ENCODE peak calls at places on chromosomes 7 and 10, in seven cellular contexts. Z is choroid plexus epithelial cell; H is stomach; F is esophagus squamous epithelium; U is effector memory CD4-positive, alpha-beta T cell; E is fibroblast of mammary gland; Q is cardiac muscle cell. W is an unnamed sample.

GRCh38 chr10:112475565-112476233 is 28.7 kb downstream of the VTI1A start:
- DNase-seq in U (no peak), E (peak; percentile 33), H (no peak), Q (peak; percentile 17), F (no peak), Z (peak; percentile 39), W (peak; percentile 42)

GRCh38 chr7:99362801-99363200 is 11.7 kb upstream of the ARPC1B start:
- DNase-seq in Z (peak; percentile 83), U (no peak), H (no peak), Q (peak; percentile 73), E (peak; percentile 91), F (no peak), W (peak; percentile 64)

GRCh38 chr10:3106908-3107425 is 39.6 kb downstream of the PFKP start:
- DNase-seq in F (no peak), U (no peak), H (no peak), Z (peak; percentile 58), E (no peak), Q (peak; percentile 32), W (peak; percentile 52)

GRCh38 chr7:123979876-123980275 is 53.0 kb downstream of the TMEM229A start:
- DNase-seq in E (peak; percentile 7), Z (peak; percentile 81), U (no peak), F (no peak), Q (peak; percentile 85), H (no peak), W (peak; percentile 69)

GRCh38 chr10:124916098-124916584 is 25.8 kb upstream of the ZRANB1 start:
- DNase-seq in Q (peak; percentile 38), U (no peak), E (peak; percentile 40), F (no peak), H (no peak), Z (peak; percentile 41), W (peak; percentile 33)

GRCh38 chr7:74502216-74502891 is 48.6 kb downstream of the GTF2IRD1 start:
- DNase-seq in Z (no peak), E (peak; percentile 11), F (no peak), U (no peak), Q (no peak), H (peak; percentile 82), W (no peak)

GRCh38 chr7:20647908-20648776 is 32.7 kb downstream of the ABCB5 start:
- DNase-seq in H (no peak), E (peak; percentile 14), Q (peak; percentile 29), Z (peak; percentile 31), F (no peak), U (no peak), W (peak; percentile 40)

GRCh38 chr10:131251146-131251541 is 60.4 kb downstream of the TCERG1L start:
- DNase-seq in U (no peak), H (no peak), Z (no peak), Q (no peak), E (no peak), F (no peak), W (no peak)

GRCh38 chr10:48463318-48464003 is 141.4 kb downstream of the ARHGAP22 start:
- DNase-seq in E (no peak), Z (peak; percentile 19), H (peak; percentile 19), F (no peak), U (no peak), Q (no peak), W (no peak)

GRCh38 chr7:22150221-22150620 is 204.5 kb upstream of the CDCA7L start:
- DNase-seq in E (peak; percentile 41), U (no peak), F (no peak), Q (peak; percentile 33), H (no peak), Z (peak; percentile 70), W (peak; percentile 37)

GRCh38 chr10:77091745-77092144 is 545.9 kb downstream of the KCNMA1 start:
- DNase-seq in H (no peak), U (no peak), Z (no peak), F (no peak), Q (no peak), E (no peak), W (no peak)

GRCh38 chr10:43322321-43322720 is 49.1 kb upstream of the FXYD4 start:
- DNase-seq in Z (no peak), U (no peak), Q (no peak), E (no peak), H (peak; percentile 43), F (no peak), W (no peak)

GRCh38 chr7:76364198-76364584 is 5.4 kb upstream of the YWHAG start:
- DNase-seq in H (no peak), F (no peak), Q (peak; percentile 78), U (no peak), E (peak; percentile 88), Z (peak; percentile 77), W (peak; percentile 77)

GRCh38 chr7:49398730-49399129 is 374.7 kb upstream of the VWC2 start:
- DNase-seq in Q (peak; percentile 28), Z (no peak), U (no peak), H (no peak), F (no peak), E (peak; percentile 54), W (peak; percentile 0)

GRCh38 chr7:155741805-155742204 is 70.5 kb downstream of the SHH start:
- DNase-seq in Z (no peak), F (no peak), U (no peak), E (no peak), H (peak; percentile 46), Q (no peak), W (no peak)

GRCh38 chr7:2100278-2101205 is 132.2 kb downstream of the MAD1L1 start:
- DNase-seq in Q (no peak), H (no peak), E (no peak), Z (no peak), U (no peak), F (no peak), W (no peak)

GRCh38 chr10:99740261-99740660 is 8.2 kb downstream of the CUTC start:
- DNase-seq in F (no peak), Q (no peak), H (no peak), E (no peak), U (no peak), Z (no peak), W (no peak)

GRCh38 chr10:27801171-27801785 is 55.7 kb upstream of the MKX start:
- DNase-seq in Z (no peak), U (no peak), F (no peak), E (no peak), Q (no peak), H (no peak), W (no peak)

GRCh38 chr10:102310356-102311024 is 65.2 kb downstream of the GBF1 start:
- DNase-seq in F (no peak), H (no peak), E (peak; percentile 40), Z (peak; percentile 74), U (no peak), Q (peak; percentile 67), W (peak; percentile 63)

GRCh38 chr10:67046507-67046906 is 120.7 kb downstream of the LRRTM3 start:
- DNase-seq in F (no peak), Q (no peak), H (no peak), E (no peak), Z (no peak), U (no peak), W (no peak)

GRCh38 chr7:44107961-44108767 is 4.0 kb downstream of the AEBP1 start:
- DNase-seq in E (no peak), Z (no peak), Q (no peak), F (no peak), H (no peak), U (no peak), W (no peak)

GRCh38 chr7:158760445-158760764 is 55.8 kb upstream of the NCAPG2 start:
- DNase-seq in F (no peak), H (no peak), U (no peak), Q (no peak), E (no peak), Z (no peak), W (no peak)

GRCh38 chr7:28847681-28848080 is 110.4 kb downstream of the TRIL start:
- DNase-seq in Z (no peak), E (no peak), Q (no peak), H (no peak), U (no peak), F (no peak), W (no peak)

GRCh38 chr10:26781797-26782196 is 79.0 kb downstream of the ABI1 start:
- DNase-seq in E (peak; percentile 66), U (no peak), H (no peak), F (no peak), Q (no peak), Z (no peak), W (no peak)

GRCh38 chr10:23157691-23158369 is 34.3 kb upstream of the PTF1A start:
- DNase-seq in U (no peak), E (peak; percentile 57), Q (peak; percentile 64), Z (peak; percentile 71), H (no peak), F (no peak), W (peak; percentile 55)

GRCh38 chr7:112982441-112983063 is 104.1 kb downstream of the GPR85 start:
- DNase-seq in Z (no peak), H (no peak), F (no peak), U (no peak), Q (no peak), E (no peak), W (no peak)

GRCh38 chr7:137682596-137682995 is 164.2 kb downstream of the DGKI start:
- DNase-seq in F (no peak), H (no peak), E (peak; percentile 87), Q (peak; percentile 58), U (no peak), Z (peak; percentile 35), W (peak; percentile 79)

GRCh38 chr10:108005627-108006026 is 841.1 kb upstream of the SORCS1 start:
- DNase-seq in Z (no peak), E (no peak), Q (no peak), F (no peak), H (no peak), U (no peak), W (no peak)

GRCh38 chr7:114934074-114934473 is 12.2 kb downstream of the MDFIC start:
- DNase-seq in H (no peak), U (no peak), Z (no peak), E (no peak), F (no peak), Q (no peak), W (no peak)
- H3K4me3 ChIP-seq in H (no peak overlapping the region), U (no peak overlapping the region), Z (no peak overlapping the region), E (no peak overlapping the region), F (no peak overlapping the region), Q (no peak overlapping the region), W (no peak overlapping the region)

GRCh38 chr7:128108641-128109423 is 77.6 kb upstream of the LRRC4 start:
- DNase-seq in E (no peak), Z (no peak), U (no peak), Q (no peak), F (no peak), H (no peak), W (no peak)
- H3K4me3 ChIP-seq in E (no peak overlapping the region), Z (no peak overlapping the region), U (peak overlapping the region; percentile 26), Q (no peak overlapping the region), F (no peak overlapping the region), H (no peak overlapping the region), W (no peak overlapping the region)

DNA sequence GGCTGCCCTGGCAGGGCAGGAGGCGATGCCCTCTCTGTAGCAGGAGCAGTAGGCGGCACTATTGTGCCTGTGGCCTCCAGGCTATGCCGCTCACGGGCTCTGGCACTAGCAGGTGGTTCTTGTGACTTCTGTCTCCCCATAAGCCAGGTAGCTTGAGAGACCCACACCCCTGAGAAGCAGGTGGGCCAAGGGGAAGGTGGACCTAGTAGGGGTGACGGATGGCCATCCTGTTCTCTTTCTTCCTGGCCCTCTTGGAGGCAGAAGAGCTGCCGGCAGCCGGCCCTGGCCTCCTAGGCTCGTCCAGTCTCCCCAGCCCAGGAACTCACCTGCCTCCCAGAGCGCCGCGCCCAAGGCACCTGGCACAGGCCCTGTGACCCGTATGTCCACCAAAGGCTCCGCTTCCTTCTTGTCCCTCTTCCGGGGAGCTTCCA is 15.4 kb downstream of the MMRN2 start:
- DNase-seq in U (no peak), E (no peak), Q (no peak), Z (no peak), H (peak; percentile 24), F (no peak), W (no peak)
- H3K4me3 ChIP-seq in U (no peak overlapping the region), E (no peak overlapping the region), Q (no peak overlapping the region), Z (no peak overlapping the region), H (no peak overlapping the region), F (no peak overlapping the region), W (no peak overlapping the region)

GRCh38 chr10:17847586-17848296 is 38.6 kb downstream of the MRC1 start:
- DNase-seq in E (peak; percentile 41), H (no peak), F (no peak), U (no peak), Z (peak; percentile 65), Q (peak; percentile 23), W (peak; percentile 41)
- H3K4me3 ChIP-seq in E (no peak overlapping the region), H (no peak overlapping the region), F (no peak overlapping the region), U (no peak overlapping the region), Z (no peak overlapping the region), Q (no peak overlapping the region), W (no peak overlapping the region)